ENCODE peak calls at places on chromosome 5, in four cellular contexts. A is AG08396, Z is GM10248, D is HS-5. C is an unnamed sample.

GRCh38 chr5:132661231-132662003 is 3.4 kb downstream of the IL13 start:
- DNase-seq in Z (peak; percentile 66), D (no peak), A (no peak), C (no peak)

GRCh38 chr5:119582987-119583386 is 46.4 kb upstream of the FAM170A start:
- DNase-seq in A (no peak), Z (no peak), D (no peak), C (no peak)

GRCh38 chr5:14172149-14172795 is 29.1 kb downstream of the TRIO start:
- DNase-seq in A (no peak), D (no peak), Z (no peak), C (no peak)

GRCh38 chr5:54443264-54443663 is 12.2 kb upstream of the HSPB3 start:
- DNase-seq in Z (peak; percentile 37), D (peak; percentile 28), A (peak; percentile 41), C (peak; percentile 11)

GRCh38 chr5:132055808-132056609 is 4.4 kb upstream of the IL3 start:
- DNase-seq in Z (peak; percentile 16), A (no peak), D (no peak), C (no peak)

GRCh38 chr5:107669543-107670027 is 1.2 kb downstream of the EFNA5 start:
- DNase-seq in Z (peak; percentile 17), A (peak; percentile 13), D (no peak), C (peak; percentile 52)

GRCh38 chr5:143880178-143880577 is 68.2 kb downstream of the HMHB1 start:
- DNase-seq in D (no peak), Z (no peak), A (no peak), C (no peak)

GRCh38 chr5:31993182-31993961 is 180.7 kb downstream of the GOLPH3 start:
- DNase-seq in Z (peak; percentile 32), D (peak; percentile 71), A (peak; percentile 62), C (peak; percentile 79)

GRCh38 chr5:147036691-147037245 is 158.2 kb upstream of the PPP2R2B start:
- DNase-seq in A (no peak), D (no peak), Z (no peak), C (no peak)

GRCh38 chr5:33794550-33795300 is 97.1 kb downstream of the ADAMTS12 start:
- DNase-seq in A (no peak), D (no peak), Z (no peak), C (no peak)

GRCh38 chr5:177234761-177235315 is 68.7 kb downstream of the RAB24 start:
- DNase-seq in D (no peak), A (no peak), Z (no peak), C (no peak)

GRCh38 chr5:83340511-83340918 is 131.0 kb upstream of the VCAN start:
- DNase-seq in D (no peak), Z (no peak), A (no peak), C (no peak)

GRCh38 chr5:178520851-178521250 is 69.3 kb downstream of the COL23A1 start:
- DNase-seq in A (no peak), D (no peak), Z (no peak), C (no peak)

GRCh38 chr5:143001764-143002351 is 231.7 kb downstream of the ARHGAP26 start:
- DNase-seq in Z (no peak), A (peak; percentile 69), D (peak; percentile 36), C (peak; percentile 43)

GRCh38 chr5:150197476-150197875 is 7.6 kb downstream of the SLC6A7 start:
- DNase-seq in Z (no peak), D (no peak), A (no peak), C (no peak)

GRCh38 chr5:123882305-123882704 is 370.3 kb downstream of the CSNK1G3 start:
- DNase-seq in D (no peak), A (no peak), Z (no peak), C (no peak)

GRCh38 chr5:103272377-103272776 is 13.8 kb downstream of the MACIR start:
- DNase-seq in D (no peak), A (no peak), Z (no peak), C (no peak)

GRCh38 chr5:102554728-102555127 is 55.9 kb upstream of the SLCO6A1 start:
- DNase-seq in Z (no peak), A (no peak), D (no peak), C (peak; percentile 60)

GRCh38 chr5:74040065-74040551 is 414.1 kb downstream of the ARHGEF28 start:
- DNase-seq in D (peak; percentile 51), A (no peak), Z (no peak), C (no peak)

GRCh38 chr5:56142620-56143431 is 90.3 kb downstream of the ANKRD55 start:
- DNase-seq in D (no peak), Z (peak; percentile 33), A (no peak), C (no peak)

GRCh38 chr5:141155540-141156374 is 5.9 kb downstream of the PCDHB6 start:
- DNase-seq in A (no peak), Z (no peak), D (no peak), C (no peak)

GRCh38 chr5:146034605-146035004 is 70.8 kb downstream of the PLAC8L1 start:
- DNase-seq in D (no peak), Z (no peak), A (no peak), C (no peak)

GRCh38 chr5:8340261-8340660 is 471.3 kb downstream of the MTRR start:
- DNase-seq in D (no peak), A (no peak), Z (no peak), C (no peak)

GRCh38 chr5:56681346-56681745 is 134.0 kb upstream of the MAP3K1 start:
- DNase-seq in Z (no peak), D (no peak), A (no peak), C (no peak)

GRCh38 chr5:96455789-96456188 is 22.7 kb upstream of the PCSK1 start:
- DNase-seq in D (no peak), Z (no peak), A (no peak), C (no peak)

GRCh38 chr5:72842816-72843215 is 26.4 kb downstream of the TNPO1 start:
- DNase-seq in Z (no peak), A (peak; percentile 43), D (no peak), C (peak; percentile 53)

GRCh38 chr5:159915913-159916840 is at the start of gene ADRA1B:
- DNase-seq in A (peak; percentile 94), Z (peak; percentile 77), D (no peak), C (peak; percentile 75)

GRCh38 chr5:72212171-72212570 is 104.9 kb downstream of the MAP1B start:
- DNase-seq in Z (no peak), A (no peak), D (no peak), C (no peak)

GRCh38 chr5:61570767-61571166 is 238.7 kb downstream of the ZSWIM6 start:
- DNase-seq in Z (no peak), A (no peak), D (no peak), C (no peak)

GRCh38 chr5:154878642-154879335 is 20.4 kb downstream of the CNOT8 start:
- DNase-seq in D (no peak), A (no peak), Z (no peak), C (peak; percentile 2)

GRCh38 chr5:40386293-40386692 is 293.4 kb upstream of the PTGER4 start:
- DNase-seq in D (no peak), Z (no peak), A (peak; percentile 9), C (no peak)

GRCh38 chr5:166834246-166834645 is 1457.2 kb upstream of the WWC1 start:
- DNase-seq in A (no peak), Z (no peak), D (no peak), C (no peak)

GRCh38 chr5:135502836-135503520 is 32.8 kb downstream of the NEUROG1 start:
- DNase-seq in Z (no peak), D (no peak), A (no peak), C (no peak)

GRCh38 chr5:157252741-157253465 is 13.0 kb upstream of the CYFIP2 start:
- DNase-seq in D (no peak), A (no peak), Z (peak; percentile 48), C (no peak)

GRCh38 chr5:109898547-109899544 is 209.1 kb downstream of the MAN2A1 start:
- DNase-seq in A (no peak), D (no peak), Z (no peak), C (no peak)

C was measured in ACHN.